ENCODE peak calls at places on chromosomes 5 and 9, in eight cellular contexts. K is A549, E is hepatocyte, L is HCT116, F is keratinocyte, J is K562, P is HepG2, I is PC-3. O is an unnamed sample.

GRCh38 chr5:442335-443238 is at the start of gene EXOC3:
- DNase-seq in K (peak), E (peak), L (peak), F (no peak), J (peak), P (peak), I (peak), O (peak)

GRCh38 chr5:178074266-178074952 is 38.9 kb upstream of the N4BP3 start:
- DNase-seq in K (no peak), E (peak), L (no peak), F (no peak), J (peak), P (peak), I (no peak), O (peak)

GRCh38 chr9:124886461-124886860 is 24.5 kb downstream of the ARPC5L start:
- DNase-seq in K (no peak), E (no peak), L (no peak), F (no peak), J (no peak), P (no peak), I (no peak), O (no peak)

GRCh38 chr9:116940614-116941215 is 253.6 kb downstream of the TRIM32 start:
- DNase-seq in K (no peak), E (no peak), L (no peak), F (no peak), J (no peak), P (no peak), I (peak), O (no peak)

GRCh38 chr5:51582871-51583384 is 199.7 kb downstream of the ISL1 start:
- DNase-seq in K (no peak), E (no peak), L (no peak), F (no peak), J (no peak), P (no peak), I (no peak), O (no peak)

GRCh38 chr9:120783611-120784047 is 9.6 kb downstream of the FBXW2 start:
- DNase-seq in K (no peak), E (no peak), L (no peak), F (no peak), J (no peak), P (peak), I (peak), O (no peak)

GRCh38 chr5:117107859-117108258 is 533.2 kb upstream of the SEMA6A start:
- DNase-seq in K (no peak), E (no peak), L (no peak), F (no peak), J (no peak), P (no peak), I (no peak), O (no peak)

GRCh38 chr9:135216236-135216635 is 128.8 kb downstream of the OLFM1 start:
- DNase-seq in K (no peak), E (no peak), L (no peak), F (no peak), J (no peak), P (no peak), I (no peak), O (no peak)

GRCh38 chr5:52759381-52759780 is 28.3 kb upstream of the ITGA1 start:
- DNase-seq in K (no peak), E (no peak), L (no peak), F (no peak), J (no peak), P (no peak), I (no peak), O (no peak)

GRCh38 chr9:115524467-115525059 is 406.6 kb upstream of the TNC start:
- DNase-seq in K (peak), E (peak), L (peak), F (no peak), J (peak), P (peak), I (peak), O (peak)

GRCh38 chr9:69877852-69878507 is 57.4 kb downstream of the CFAP95 start:
- DNase-seq in K (peak), E (peak), L (peak), F (no peak), J (peak), P (peak), I (peak), O (peak)

GRCh38 chr9:133709716-133710571 is 28.2 kb downstream of the SARDH start:
- DNase-seq in K (no peak), E (no peak), L (no peak), F (no peak), J (no peak), P (no peak), I (no peak), O (no peak)

GRCh38 chr9:38417003-38417965 is 7.0 kb downstream of the IGFBPL1 start:
- DNase-seq in K (peak), E (no peak), L (peak), F (no peak), J (peak), P (peak), I (peak), O (peak)

DNA sequence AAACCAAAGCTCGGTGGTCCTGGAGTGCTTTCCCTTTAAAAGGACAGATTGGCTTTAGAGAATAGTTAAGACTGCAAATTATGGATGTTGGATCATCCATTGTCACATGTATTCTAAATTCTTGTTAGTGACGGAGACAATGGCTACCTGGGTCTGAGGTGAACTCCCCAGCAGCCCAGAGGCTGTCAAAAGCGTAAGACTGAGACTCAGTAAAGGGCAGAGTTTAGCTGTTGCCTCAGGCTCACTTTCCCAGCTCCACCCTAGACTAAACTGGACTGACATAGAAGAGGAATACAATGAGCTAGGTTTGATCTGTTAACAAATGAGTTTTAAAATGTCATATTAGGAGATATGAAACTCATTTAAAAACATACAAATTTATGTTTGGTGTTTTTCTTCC is 12.4 kb downstream of the GAPT start:
- DNase-seq in K (no peak), E (no peak), L (no peak), F (no peak), J (no peak), P (no peak), I (no peak), O (no peak)
- TF ChIP-seq CTCF in K (no peak), E (no peak), L (no peak), F (no peak), J (no peak), P (no peak), I (no peak), O (no peak)

GRCh38 chr5:157549283-157549629 is 26.3 kb downstream of the ADAM19 start:
- DNase-seq in K (no peak), E (no peak), L (no peak), F (no peak), J (no peak), P (peak), I (peak), O (no peak)
- H3K4me2 ChIP-seq in K (peak), E (no peak), L (peak), F (no peak), J (no peak), P (no peak), I (peak), O (no peak)

GRCh38 chr5:139494256-139494655 is 11.7 kb upstream of the STING1 start:
- DNase-seq in K (no peak), E (no peak), L (no peak), F (no peak), J (no peak), P (no peak), I (peak), O (no peak)

GRCh38 chr5:139495644-139496435 is 13.3 kb upstream of the STING1 start:
- DNase-seq in K (no peak), E (no peak), L (no peak), F (no peak), J (no peak), P (no peak), I (peak), O (no peak)

GRCh38 chr5:139488269-139488668 is 5.7 kb upstream of the STING1 start:
- DNase-seq in K (no peak), E (no peak), L (no peak), F (no peak), J (no peak), P (no peak), I (no peak), O (no peak)

GRCh38 chr5:139494832-139495231 is 12.3 kb upstream of the STING1 start:
- DNase-seq in K (no peak), E (no peak), L (no peak), F (no peak), J (no peak), P (no peak), I (peak), O (no peak)

GRCh38 chr5:139492700-139493192 is 10.2 kb upstream of the STING1 start:
- DNase-seq in K (no peak), E (no peak), L (no peak), F (no peak), J (no peak), P (no peak), I (peak), O (no peak)
- TF ChIP-seq CTCF in K (no peak), E (no peak), L (no peak), F (no peak), J (no peak), P (no peak), I (no peak), O (no peak)

DNA sequence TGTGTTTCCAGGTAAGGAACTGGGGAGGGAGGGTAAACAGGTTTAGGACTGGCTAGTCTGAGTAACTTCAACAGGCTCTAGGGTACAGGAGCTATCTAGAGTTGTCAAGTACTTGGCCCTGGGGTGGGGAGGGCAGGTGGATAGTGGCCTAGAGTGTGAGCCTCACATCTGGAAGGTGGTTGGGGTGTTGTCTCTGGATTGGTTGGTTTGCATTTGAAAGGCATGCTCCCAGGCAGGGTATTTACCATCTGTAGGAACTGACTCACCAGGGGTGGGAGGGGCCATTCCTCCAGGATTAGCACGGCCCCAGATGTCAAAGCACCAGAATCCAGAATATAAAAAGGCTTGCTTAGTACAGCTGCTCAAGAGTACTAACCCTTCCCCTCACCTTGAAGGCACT is 193.3 kb downstream of the NTRK2 start:
- DNase-seq in K (peak), E (peak), L (no peak), F (peak), J (no peak), P (no peak), I (no peak), O (peak)
- H3K4me2 ChIP-seq in K (no peak), E (no peak), L (peak), F (peak), J (no peak), P (no peak), I (no peak), O (peak)

DNA sequence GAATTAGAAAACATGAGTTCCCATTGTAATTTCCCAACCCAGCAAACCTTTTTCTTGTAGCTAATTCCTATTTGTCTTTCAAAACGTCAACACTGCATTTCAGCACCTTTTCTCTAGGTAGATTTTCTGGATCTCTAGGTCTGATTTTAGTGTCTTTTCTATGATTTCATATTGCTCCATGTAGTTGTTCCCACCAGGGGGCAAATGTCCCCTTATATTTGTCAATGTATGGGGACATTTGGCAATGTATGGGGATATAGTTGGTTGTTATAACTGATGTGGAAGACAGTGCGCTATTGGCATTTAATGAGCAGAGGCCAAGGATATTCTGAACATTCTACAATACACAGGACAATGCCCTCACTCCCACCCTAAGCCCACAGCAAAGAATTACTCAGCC is 273.9 kb upstream of the ADRA1B start:
- DNase-seq in K (no peak), E (no peak), L (no peak), F (no peak), J (no peak), P (no peak), I (peak), O (no peak)
- TF ChIP-seq CTCF in K (no peak), E (no peak), L (peak), F (no peak), J (peak), P (no peak), I (peak), O (peak)

DNA sequence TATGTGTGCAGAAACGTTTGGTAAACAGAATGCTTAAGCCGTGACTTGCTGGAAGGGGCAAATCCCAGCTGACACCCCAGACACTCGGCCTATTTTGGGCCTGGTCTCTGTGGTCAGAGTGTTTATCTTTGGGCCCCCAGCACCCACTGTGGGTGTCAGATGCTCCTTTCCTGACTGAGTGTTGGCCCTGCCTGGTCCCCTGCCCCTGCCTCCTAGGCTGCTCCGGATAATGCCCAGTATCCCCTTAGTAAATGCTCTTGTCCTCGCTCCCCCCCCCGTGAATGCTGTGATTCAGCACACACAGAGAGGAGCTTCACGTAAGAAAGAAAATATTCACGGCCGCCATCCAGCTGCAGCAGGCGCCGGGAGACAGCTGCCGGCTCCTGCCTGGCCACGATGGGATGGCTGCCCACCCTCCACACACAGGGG is 11.3 kb upstream of the ANGPTL2 start:
- DNase-seq in K (no peak), E (peak), L (no peak), F (no peak), J (no peak), P (no peak), I (no peak), O (peak)
- H3K4me2 ChIP-seq in K (peak), E (peak), L (no peak), F (no peak), J (no peak), P (peak), I (no peak), O (peak)

DNA sequence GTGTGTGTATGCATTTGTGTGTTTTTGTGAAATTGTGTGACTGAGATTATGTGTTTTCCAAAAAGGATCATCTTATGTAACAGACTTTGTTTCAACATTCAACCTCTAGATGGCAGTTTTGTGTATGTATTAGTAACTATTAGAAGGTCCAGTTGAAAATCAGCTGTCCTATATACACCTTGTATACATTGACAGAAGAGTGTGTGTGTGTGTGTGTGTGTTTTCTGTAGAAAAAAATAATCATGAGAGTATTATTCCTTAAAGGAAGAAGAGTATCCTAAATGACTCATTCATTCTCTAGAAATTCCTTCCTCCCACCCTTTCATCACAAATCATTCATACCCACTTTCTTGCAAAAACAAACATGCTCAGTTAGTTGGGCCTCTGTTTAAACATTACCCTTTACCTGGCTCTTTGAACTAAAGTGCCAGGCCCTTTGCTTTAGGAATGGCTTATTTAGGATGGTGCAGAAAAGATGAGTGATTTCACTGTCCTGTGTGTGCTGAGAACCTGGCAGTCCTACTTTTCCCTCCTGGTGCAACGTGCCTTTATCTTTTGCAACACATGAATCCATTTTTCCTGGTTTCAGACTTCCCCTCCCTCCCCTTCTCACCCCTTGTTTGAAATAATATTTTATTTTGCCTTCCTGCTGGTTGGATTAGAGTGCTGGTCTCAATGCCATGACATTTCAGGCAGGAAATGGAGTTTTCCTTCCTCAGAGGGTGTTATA is 152.2 kb downstream of the ARHGAP26 start:
- DNase-seq in K (peak), E (peak), L (no peak), F (no peak), J (peak), P (peak), I (peak), O (peak)
- TF ChIP-seq CTCF in K (peak), E (peak), L (peak), F (no peak), J (peak), P (peak), I (peak), O (peak)

DNA sequence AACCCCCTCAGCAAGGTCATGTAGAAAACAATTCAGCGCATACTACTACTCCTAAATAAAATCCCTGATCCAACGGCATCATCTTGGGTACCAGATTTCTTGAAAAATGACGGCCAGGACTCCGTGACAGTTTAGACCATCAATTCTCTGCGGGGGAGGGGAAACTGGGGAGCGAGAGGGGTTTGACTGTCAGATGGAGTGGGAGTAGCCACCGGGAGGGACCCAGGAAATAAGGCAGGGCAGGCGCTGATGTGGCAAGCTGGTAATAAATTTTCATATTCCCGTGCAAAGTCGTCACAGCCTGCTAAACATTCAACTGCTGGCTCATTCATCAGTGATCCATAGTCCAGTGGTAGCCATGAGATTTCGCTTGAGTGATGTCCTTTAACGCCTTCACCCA is 447 bp upstream of the CDH18 start:
- DNase-seq in K (no peak), E (no peak), L (no peak), F (no peak), J (no peak), P (no peak), I (no peak), O (no peak)
- H3K4me2 ChIP-seq in K (peak), E (peak), L (no peak), F (peak), J (no peak), P (no peak), I (peak), O (peak)

O was measured in neural progenitor cell.